ENCODE peak calls at places on chromosomes 4 and X, in eight cellular contexts. P, K, U, Y, D, N, M and F are unnamed samples.
A peak's percentile ranks its signal among the peaks of the same experiment; 100 is the strongest.

GRCh38 chr4:59597536-59598232 is 1602.4 kb upstream of the ADGRL3 start:
- DNase-seq in D (peak; percentile 5), M (no peak), P (no peak), N (no peak), U (no peak), K (no peak), Y (no peak), F (no peak)

GRCh38 chr4:139184129-139184528 is 7.1 kb upstream of the ELF2 start:
- DNase-seq in N (no peak), U (no peak), K (no peak), M (no peak), P (peak; percentile 43), D (no peak), Y (no peak), F (no peak)

GRCh38 chr4:74934016-74934821 is 1.3 kb downstream of the PARM1 start:
- DNase-seq in P (no peak), U (peak; percentile 32), N (no peak), M (no peak), D (peak; percentile 18), Y (no peak), K (peak; percentile 54), F (no peak)

GRCh38 chrX:46465203-46465602 is 80.0 kb downstream of the ZNF674 start:
- DNase-seq in P (no peak), K (no peak), N (no peak), Y (no peak), M (no peak), U (no peak), D (no peak), F (no peak)

GRCh38 chr4:81631958-81632439 is 160.3 kb upstream of the RASGEF1B start:
- DNase-seq in P (peak; percentile 40), U (peak; percentile 3), D (no peak), K (no peak), N (no peak), Y (no peak), M (no peak), F (no peak)

GRCh38 chrX:131910565-131910964 is 112.5 kb upstream of the STK26 start:
- DNase-seq in N (no peak), M (no peak), D (no peak), P (no peak), K (no peak), U (peak; percentile 54), Y (no peak), F (no peak)

GRCh38 chr4:75844151-75844662 is 58.0 kb downstream of the PPEF2 start:
- DNase-seq in Y (no peak), M (peak; percentile 31), P (peak; percentile 91), U (no peak), D (no peak), K (no peak), N (no peak), F (no peak)

GRCh38 chr4:64670647-64671046 is 261.4 kb upstream of the TECRL start:
- DNase-seq in K (no peak), Y (no peak), M (no peak), N (no peak), D (no peak), P (no peak), U (no peak), F (no peak)

GRCh38 chr4:7839856-7840255 is 99.8 kb downstream of the AFAP1 start:
- DNase-seq in P (no peak), U (no peak), D (no peak), Y (no peak), M (no peak), K (no peak), N (no peak), F (no peak)

GRCh38 chrX:101219116-101219839 is at the start of gene DRP2:
- DNase-seq in Y (no peak), P (no peak), K (no peak), U (no peak), N (no peak), M (no peak), D (no peak), F (no peak)

GRCh38 chrX:68462653-68463052 is 29.4 kb upstream of the OPHN1 start:
- DNase-seq in M (peak; percentile 51), N (no peak), P (peak; percentile 48), D (peak; percentile 7), Y (peak; percentile 6), K (no peak), U (peak; percentile 14), F (peak; percentile 7)

GRCh38 chrX:129938081-129938480 is 32.1 kb downstream of the UTP14A start:
- DNase-seq in M (no peak), D (no peak), Y (no peak), K (no peak), N (no peak), U (no peak), P (no peak), F (no peak)

GRCh38 chr4:17064959-17065358 is 166.5 kb upstream of the LDB2 start:
- DNase-seq in D (no peak), Y (no peak), P (no peak), K (no peak), M (no peak), U (no peak), N (no peak), F (no peak)

GRCh38 chr4:1472911-1473518 is 66.8 kb upstream of the NKX1-1 start:
- DNase-seq in M (no peak), K (no peak), D (no peak), P (no peak), N (peak; percentile 23), U (no peak), Y (no peak), F (no peak)

GRCh38 chrX:17082831-17083230 is 136.4 kb downstream of the REPS2 start:
- DNase-seq in N (no peak), K (no peak), D (no peak), Y (no peak), P (peak; percentile 42), M (no peak), U (peak; percentile 10), F (no peak)

GRCh38 chr4:172686021-172686420 is 482.6 kb upstream of the GALNT7 start:
- DNase-seq in K (no peak), P (no peak), M (no peak), N (no peak), D (no peak), U (no peak), Y (no peak), F (no peak)

GRCh38 chrX:689983-690382 is 59.4 kb downstream of the SHOX start:
- DNase-seq in N (no peak), D (no peak), Y (no peak), K (no peak), U (no peak), M (no peak), P (no peak), F (no peak)

GRCh38 chr4:101356928-101357327 is 9.6 kb upstream of the PPP3CA start:
- DNase-seq in K (no peak), M (no peak), U (no peak), N (no peak), D (no peak), Y (no peak), P (peak; percentile 78), F (no peak)